ENCODE peak calls at places on chromosomes 2 and 18, in four cellular contexts. One of them, this sample, is unnamed.

GRCh38 chr18:26448714-26449159 is 99.6 kb downstream of the KCTD1 start:
- DNase-seq in K562: no peak
- DNase-seq in GM12878: no peak
- DNase-seq in H1: no peak
- DNase-seq in this sample: no peak

GRCh38 chr18:48990497-48991298 is 39.9 kb upstream of the SMAD7 start:
- DNase-seq in K562: no peak
- DNase-seq in GM12878: no peak
- DNase-seq in H1: no peak
- DNase-seq in this sample: no peak

GRCh38 chr2:45289997-45290673 is 280.9 kb upstream of the SIX2 start:
- DNase-seq in K562: no peak
- DNase-seq in GM12878: peak; percentile 40
- DNase-seq in H1: no peak
- DNase-seq in this sample: no peak

GRCh38 chr18:43661570-43661969 is 384.3 kb upstream of the SYT4 start:
- DNase-seq in GM12878: peak; percentile 4
- DNase-seq in K562: no peak
- DNase-seq in H1: peak; percentile 49
- DNase-seq in this sample: no peak

GRCh38 chr18:57846258-57846657 is 43.1 kb upstream of the ATP8B1 start:
- DNase-seq in H1: no peak
- DNase-seq in K562: peak; percentile 78
- DNase-seq in GM12878: no peak
- DNase-seq in this sample: peak; percentile 26

GRCh38 chr18:63150942-63151421 is 168.6 kb downstream of the BCL2 start:
- DNase-seq in GM12878: no peak
- DNase-seq in K562: no peak
- DNase-seq in H1: no peak
- DNase-seq in this sample: no peak

GRCh38 chr2:73368781-73369180 is 16.9 kb upstream of the ALMS1 start:
- DNase-seq in H1: no peak
- DNase-seq in GM12878: no peak
- DNase-seq in K562: peak; percentile 50
- DNase-seq in this sample: no peak

GRCh38 chr2:23199115-23199918 is 185.7 kb upstream of the KLHL29 start:
- DNase-seq in H1: peak; percentile 55
- DNase-seq in K562: peak; percentile 42
- DNase-seq in GM12878: no peak
- DNase-seq in this sample: peak; percentile 24

GRCh38 chr2:169315357-169315756 is 47.0 kb downstream of the LRP2 start:
- DNase-seq in GM12878: no peak
- DNase-seq in K562: no peak
- DNase-seq in H1: no peak
- DNase-seq in this sample: no peak

GRCh38 chr2:227335713-227336112 is 10.7 kb downstream of the MFF start:
- DNase-seq in GM12878: no peak
- DNase-seq in K562: no peak
- DNase-seq in H1: no peak
- DNase-seq in this sample: no peak

GRCh38 chr2:109211324-109211723 is 82.3 kb downstream of the SH3RF3 start:
- DNase-seq in K562: no peak
- DNase-seq in GM12878: no peak
- DNase-seq in H1: no peak
- DNase-seq in this sample: no peak

GRCh38 chr18:28164772-28165483 is 12.0 kb downstream of the CDH2 start:
- DNase-seq in K562: no peak
- DNase-seq in GM12878: no peak
- DNase-seq in H1: no peak
- DNase-seq in this sample: no peak

GRCh38 chr2:150938586-150938985 is 323.1 kb downstream of the RBM43 start:
- DNase-seq in K562: no peak
- DNase-seq in GM12878: no peak
- DNase-seq in H1: no peak
- DNase-seq in this sample: no peak

GRCh38 chr2:96485751-96486643 is 19.2 kb downstream of the NEURL3 start:
- DNase-seq in K562: no peak
- DNase-seq in H1: peak; percentile 69
- DNase-seq in GM12878: peak; percentile 97
- DNase-seq in this sample: no peak

GRCh38 chr2:489084-489483 is 188.1 kb downstream of the TMEM18 start:
- DNase-seq in H1: peak; percentile 39
- DNase-seq in K562: no peak
- DNase-seq in GM12878: no peak
- DNase-seq in this sample: no peak

GRCh38 chr2:73685770-73686438 is 43.7 kb upstream of the NAT8 start:
- DNase-seq in K562: no peak
- DNase-seq in GM12878: no peak
- DNase-seq in H1: no peak
- DNase-seq in this sample: no peak

GRCh38 chr2:180630756-180631155 is 349.6 kb upstream of the UBE2E3 start:
- DNase-seq in H1: no peak
- DNase-seq in GM12878: no peak
- DNase-seq in K562: no peak
- DNase-seq in this sample: no peak

GRCh38 chr2:71742953-71743601 is 289.7 kb downstream of the DYSF start:
- DNase-seq in GM12878: no peak
- DNase-seq in K562: peak; percentile 79
- DNase-seq in H1: no peak
- DNase-seq in this sample: peak; percentile 74

GRCh38 chr2:158366342-158366741 is 90.2 kb downstream of the CCDC148 start:
- DNase-seq in K562: peak; percentile 11
- DNase-seq in H1: no peak
- DNase-seq in GM12878: no peak
- DNase-seq in this sample: no peak

GRCh38 chr2:151946856-151947523 is 118.8 kb upstream of the ARL5A start:
- DNase-seq in GM12878: no peak
- DNase-seq in K562: peak; percentile 70
- DNase-seq in H1: peak; percentile 77
- DNase-seq in this sample: peak; percentile 21

GRCh38 chr2:140529706-140530105 is 1601.1 kb downstream of the LRP1B start:
- DNase-seq in H1: no peak
- DNase-seq in GM12878: no peak
- DNase-seq in K562: no peak
- DNase-seq in this sample: no peak

GRCh38 chr18:32289480-32290075 is 99.7 kb downstream of the MEP1B start:
- DNase-seq in K562: peak; percentile 44
- DNase-seq in H1: peak; percentile 68
- DNase-seq in GM12878: no peak
- DNase-seq in this sample: peak; percentile 63

GRCh38 chr2:120825370-120826259 is 89.9 kb downstream of the GLI2 start:
- DNase-seq in GM12878: no peak
- DNase-seq in H1: no peak
- DNase-seq in K562: no peak
- DNase-seq in this sample: no peak

GRCh38 chr2:202023198-202023903 is 10.3 kb upstream of the FZD7 start:
- DNase-seq in GM12878: no peak
- DNase-seq in H1: peak; percentile 71
- DNase-seq in K562: no peak
- DNase-seq in this sample: no peak

GRCh38 chr18:71105078-71105819 is 816.4 kb downstream of the SOCS6 start:
- DNase-seq in GM12878: no peak
- DNase-seq in H1: no peak
- DNase-seq in K562: no peak
- DNase-seq in this sample: no peak

GRCh38 chr2:235707411-235708096 is 213.7 kb downstream of the AGAP1 start:
- DNase-seq in H1: no peak
- DNase-seq in K562: no peak
- DNase-seq in GM12878: no peak
- DNase-seq in this sample: no peak

GRCh38 chr2:101776172-101777043 is 78.9 kb downstream of the MAP4K4 start:
- DNase-seq in H1: no peak
- DNase-seq in K562: peak; percentile 53
- DNase-seq in GM12878: no peak
- DNase-seq in this sample: no peak

GRCh38 chr18:79902075-79902474 is 49.4 kb downstream of the SLC66A2 start:
- DNase-seq in H1: peak; percentile 33
- DNase-seq in K562: no peak
- DNase-seq in GM12878: no peak
- DNase-seq in this sample: no peak

GRCh38 chr18:42614619-42615293 is 500.7 kb downstream of the RIT2 start:
- DNase-seq in K562: no peak
- DNase-seq in H1: no peak
- DNase-seq in GM12878: no peak
- DNase-seq in this sample: no peak
- TF ChIP-seq SIN3A in K562: no peak
- TF ChIP-seq SIN3A in H1: no peak
- TF ChIP-seq SIN3A in GM12878: no peak
- TF ChIP-seq SIN3A in this sample: no peak

DNA sequence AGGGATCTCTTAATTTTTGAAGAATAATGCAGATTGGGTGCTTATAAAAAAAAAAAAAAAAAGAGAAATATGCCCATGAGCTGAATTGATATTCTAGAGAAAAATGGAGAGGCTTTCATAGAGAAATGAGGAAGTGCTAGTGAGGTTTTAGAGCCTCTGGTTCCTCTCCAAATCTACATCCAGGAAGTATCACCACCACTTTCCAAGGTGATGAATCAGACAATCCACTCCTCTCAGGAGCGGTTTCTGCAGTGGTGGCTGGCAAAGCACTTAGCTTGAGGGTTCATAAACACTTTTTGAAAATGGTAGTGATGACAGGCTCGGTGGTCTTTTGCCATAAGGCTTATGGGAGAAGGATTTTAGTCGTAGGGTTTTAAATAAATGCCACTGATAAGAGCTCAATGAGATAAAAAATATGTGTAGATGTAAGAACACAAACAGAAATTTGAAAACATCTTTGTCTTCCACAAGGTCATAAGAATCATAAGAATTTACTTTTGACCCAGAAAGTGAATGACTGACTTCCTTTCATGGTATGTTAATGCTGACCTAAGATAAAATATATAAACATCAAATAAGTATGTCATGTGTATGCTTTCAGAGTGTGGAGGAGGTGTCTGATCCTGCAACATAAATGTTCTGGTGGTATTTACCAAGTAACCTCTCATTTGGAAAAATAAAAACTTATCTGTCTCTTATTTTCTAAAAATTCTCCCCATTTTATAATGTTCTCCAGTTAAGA is 42.1 kb upstream of the DSG1 start:
- DNase-seq in K562: no peak
- DNase-seq in H1: no peak
- DNase-seq in GM12878: no peak
- DNase-seq in this sample: peak; percentile 18
- TF ChIP-seq CEBPB in K562: no peak
- TF ChIP-seq CEBPB in H1: no peak
- TF ChIP-seq CEBPB in GM12878: no peak
- TF ChIP-seq CEBPB in this sample: no peak

GRCh38 chr2:224927671-224928173 is 114.5 kb downstream of the DOCK10 start:
- DNase-seq in H1: no peak
- DNase-seq in K562: no peak
- DNase-seq in GM12878: no peak
- DNase-seq in this sample: no peak
- TF ChIP-seq ATF3 in H1: no peak
- TF ChIP-seq ATF3 in K562: no peak
- TF ChIP-seq ATF3 in GM12878: no peak
- TF ChIP-seq ATF3 in this sample: no peak

GRCh38 chr2:24972315-24972958 is 682 bp upstream of the DNAJC27 start:
- DNase-seq in H1: no peak
- DNase-seq in K562: peak; percentile 46
- DNase-seq in GM12878: peak; percentile 25
- DNase-seq in this sample: peak; percentile 12

GRCh38 chr2:24970483-24971299 is 1.1 kb downstream of the DNAJC27 start:
- DNase-seq in K562: no peak
- DNase-seq in GM12878: no peak
- DNase-seq in H1: no peak
- DNase-seq in this sample: no peak

GRCh38 chr2:24971550-24972314 is at the start of gene DNAJC27:
- DNase-seq in H1: peak; percentile 99
- DNase-seq in GM12878: peak; percentile 93
- DNase-seq in K562: peak; percentile 98
- DNase-seq in this sample: peak; percentile 94

GRCh38 chr2:24969784-24970183 is 2.0 kb downstream of the DNAJC27 start:
- DNase-seq in GM12878: no peak
- DNase-seq in H1: no peak
- DNase-seq in K562: no peak
- DNase-seq in this sample: no peak

GRCh38 chr2:24971300-24971549 is 530 bp downstream of the DNAJC27 start:
- DNase-seq in GM12878: no peak
- DNase-seq in H1: no peak
- DNase-seq in K562: no peak
- DNase-seq in this sample: no peak
- TF ChIP-seq SIN3A in GM12878: peak; percentile 21
- TF ChIP-seq SIN3A in H1: no peak
- TF ChIP-seq SIN3A in K562: no peak
- TF ChIP-seq SIN3A in this sample: no peak

GRCh38 chr2:149703281-149703680 is 115.7 kb upstream of the MMADHC start:
- DNase-seq in H1: no peak
- DNase-seq in K562: no peak
- DNase-seq in GM12878: no peak
- DNase-seq in this sample: no peak
- TF ChIP-seq CEBPB in H1: no peak
- TF ChIP-seq CEBPB in K562: no peak
- TF ChIP-seq CEBPB in GM12878: no peak
- TF ChIP-seq CEBPB in this sample: no peak

GRCh38 chr2:131050896-131051295 is 42.4 kb downstream of the FAM168B start:
- DNase-seq in H1: no peak
- DNase-seq in K562: no peak
- DNase-seq in GM12878: no peak
- DNase-seq in this sample: no peak

GRCh38 chr2:131048641-131049040 is 44.6 kb downstream of the FAM168B start:
- DNase-seq in K562: no peak
- DNase-seq in H1: no peak
- DNase-seq in GM12878: no peak
- DNase-seq in this sample: no peak

GRCh38 chr2:131047275-131047652 is 46.0 kb downstream of the FAM168B start:
- DNase-seq in GM12878: no peak
- DNase-seq in K562: no peak
- DNase-seq in H1: no peak
- DNase-seq in this sample: no peak

GRCh38 chr2:131047920-131048560 is 45.2 kb downstream of the FAM168B start:
- DNase-seq in K562: no peak
- DNase-seq in H1: no peak
- DNase-seq in GM12878: no peak
- DNase-seq in this sample: no peak

GRCh38 chr2:131049150-131049718 is 44.0 kb downstream of the FAM168B start:
- DNase-seq in H1: no peak
- DNase-seq in K562: no peak
- DNase-seq in GM12878: no peak
- DNase-seq in this sample: no peak
- TF ChIP-seq ATF3 in H1: no peak
- TF ChIP-seq ATF3 in K562: no peak
- TF ChIP-seq ATF3 in GM12878: no peak
- TF ChIP-seq ATF3 in this sample: no peak

DNA sequence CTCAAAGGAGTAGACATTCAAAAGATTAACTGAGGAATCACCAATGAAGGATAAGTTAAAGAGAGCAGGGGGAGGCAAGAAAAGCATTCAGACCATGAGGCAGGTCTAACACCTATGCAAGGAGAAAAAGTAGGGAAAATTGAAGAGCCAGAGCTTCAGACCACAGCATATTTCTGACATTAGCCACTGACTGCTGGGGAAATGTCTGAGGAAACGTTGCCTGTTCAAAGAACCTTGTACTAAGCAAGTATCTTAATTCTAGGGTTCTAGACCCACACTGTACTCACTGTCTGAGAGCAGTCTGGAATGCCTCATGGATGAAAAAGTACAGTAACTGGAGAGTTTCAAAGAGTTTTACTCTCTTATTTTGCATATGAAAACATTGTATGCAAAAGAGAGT is 39.5 kb upstream of the TFPI start:
- DNase-seq in GM12878: no peak
- DNase-seq in H1: no peak
- DNase-seq in K562: no peak
- DNase-seq in this sample: no peak
- TF ChIP-seq SIN3A in GM12878: no peak
- TF ChIP-seq SIN3A in H1: no peak
- TF ChIP-seq SIN3A in K562: no peak
- TF ChIP-seq SIN3A in this sample: no peak

This sample was measured in HCT116.